ENCODE peak calls at places on chromosomes 12 and 14, in seven cellular contexts. P, Q, O, J, Z, U and S are unnamed samples.

GRCh38 chr12:127284021-127284420 is 982.9 kb upstream of the TMEM132C start:
- DNase-seq in P (no peak), Q (no peak), O (no peak), J (no peak), Z (no peak), U (no peak), S (no peak)

GRCh38 chr14:60166144-60166543 is 946 bp upstream of the DHRS7 start:
- DNase-seq in P (no peak), Q (no peak), O (no peak), J (no peak), Z (no peak), U (no peak), S (no peak)

GRCh38 chr12:49109631-49110172 is 945 bp downstream of the LMBR1L start:
- DNase-seq in P (no peak), Q (no peak), O (no peak), J (no peak), Z (no peak), U (no peak), S (no peak)

GRCh38 chr14:100417466-100417865 is 94.3 kb downstream of the SLC25A47 start:
- DNase-seq in P (peak; percentile 82), Q (no peak), O (no peak), J (peak; percentile 57), Z (no peak), U (peak; percentile 64), S (no peak)

GRCh38 chr12:105331805-105332251 is 1.3 kb downstream of the C12orf75 start:
- DNase-seq in P (no peak), Q (no peak), O (peak; percentile 16), J (peak; percentile 30), Z (no peak), U (no peak), S (no peak)

GRCh38 chr14:77339407-77339806 is 18.6 kb downstream of the GSTZ1 start:
- DNase-seq in P (peak; percentile 30), Q (no peak), O (no peak), J (no peak), Z (no peak), U (no peak), S (no peak)

GRCh38 chr12:54206807-54207206 is 18.0 kb upstream of the SMUG1 start:
- DNase-seq in P (no peak), Q (no peak), O (no peak), J (no peak), Z (no peak), U (no peak), S (no peak)

GRCh38 chr14:55351111-55351510 is 60.5 kb downstream of the ATG14 start:
- DNase-seq in P (no peak), Q (no peak), O (no peak), J (no peak), Z (no peak), U (no peak), S (no peak)

GRCh38 chr14:73245401-73246325 is 8.4 kb downstream of the PAPLN start:
- DNase-seq in P (no peak), Q (no peak), O (peak; percentile 22), J (peak; percentile 62), Z (peak; percentile 70), U (peak; percentile 87), S (peak; percentile 68)

GRCh38 chr12:93184664-93185368 is 192.9 kb upstream of the NUDT4 start:
- DNase-seq in P (no peak), Q (no peak), O (no peak), J (no peak), Z (no peak), U (peak; percentile 50), S (no peak)

GRCh38 chr12:59620326-59620725 is 24.5 kb downstream of the SLC16A7 start:
- DNase-seq in P (no peak), Q (no peak), O (no peak), J (no peak), Z (no peak), U (no peak), S (no peak)

GRCh38 chr12:108856428-108857157 is 790 bp downstream of the SSH1 start:
- DNase-seq in P (peak; percentile 77), Q (peak; percentile 46), O (peak; percentile 66), J (peak; percentile 83), Z (peak; percentile 87), U (peak; percentile 92), S (peak; percentile 83)